ENCODE peak calls at places on chromosome 11, in seven cellular contexts. A, Q, K, M, U, V and B are unnamed samples.

GRCh38 chr11:102932678-102933077 is 22.9 kb downstream of the MMP13 start:
- DNase-seq in U (no peak), Q (no peak), K (no peak), A (no peak), M (no peak), V (no peak), B (no peak)

GRCh38 chr11:106642331-106642730 is 375.9 kb downstream of the GUCY1A2 start:
- DNase-seq in U (no peak), K (no peak), V (no peak), Q (no peak), A (no peak), M (no peak), B (no peak)

GRCh38 chr11:9868641-9869040 is 204.8 kb downstream of the SWAP70 start:
- DNase-seq in U (no peak), V (no peak), K (no peak), A (no peak), Q (no peak), M (peak; percentile 13), B (no peak)

GRCh38 chr11:67645521-67646457 is 4.7 kb downstream of the ACY3 start:
- DNase-seq in U (no peak), K (no peak), A (no peak), M (no peak), V (no peak), Q (peak; percentile 29), B (peak; percentile 27)

GRCh38 chr11:2912498-2912897 is 16.7 kb downstream of the PHLDA2 start:
- DNase-seq in U (peak; percentile 87), V (peak; percentile 69), M (peak; percentile 67), Q (no peak), K (no peak), A (no peak), B (no peak)

GRCh38 chr11:104654414-104654813 is 243.8 kb downstream of the CASP12 start:
- DNase-seq in U (no peak), A (no peak), K (no peak), Q (no peak), M (no peak), V (no peak), B (no peak)

GRCh38 chr11:36056160-36056751 is 112.4 kb downstream of the LDLRAD3 start:
- DNase-seq in V (no peak), A (no peak), M (peak; percentile 55), K (no peak), U (peak; percentile 65), Q (no peak), B (no peak)

GRCh38 chr11:19853901-19854300 is 141.3 kb downstream of the NAV2 start:
- DNase-seq in M (no peak), K (no peak), V (no peak), A (no peak), Q (no peak), U (no peak), B (no peak)

GRCh38 chr11:117064275-117064674 is 34.0 kb downstream of the SIK3 start:
- DNase-seq in K (no peak), Q (no peak), V (no peak), M (no peak), A (no peak), U (no peak), B (no peak)

GRCh38 chr11:17572791-17573460 is 25.9 kb downstream of the OTOG start:
- DNase-seq in Q (no peak), K (no peak), M (no peak), A (no peak), V (no peak), U (no peak), B (no peak)

GRCh38 chr11:132523929-132524328 is 1008.4 kb downstream of the OPCML start:
- DNase-seq in A (no peak), Q (no peak), K (no peak), M (no peak), V (no peak), U (no peak), B (no peak)

GRCh38 chr11:60880189-60880588 is 12.8 kb downstream of the ZP1 start:
- DNase-seq in A (no peak), M (no peak), Q (no peak), V (no peak), K (no peak), U (no peak), B (no peak)

GRCh38 chr11:76791861-76792260 is 8.7 kb downstream of the TSKU start:
- DNase-seq in K (no peak), Q (no peak), V (peak; percentile 35), A (no peak), M (no peak), U (no peak), B (no peak)

GRCh38 chr11:130782361-130783221 is 133.7 kb downstream of the SNX19 start:
- DNase-seq in K (no peak), Q (no peak), M (no peak), U (no peak), V (no peak), A (no peak), B (no peak)

GRCh38 chr11:120283124-120283523 is 42.0 kb upstream of the TLCD5 start:
- DNase-seq in U (no peak), K (no peak), V (no peak), M (no peak), A (no peak), Q (no peak), B (no peak)

GRCh38 chr11:48019230-48019584 is 38.8 kb downstream of the PTPRJ start:
- DNase-seq in V (no peak), U (no peak), M (peak; percentile 25), A (no peak), K (no peak), Q (no peak), B (no peak)

GRCh38 chr11:128595221-128595620 is 7.9 kb upstream of the ETS1 start:
- DNase-seq in A (no peak), Q (no peak), U (no peak), M (no peak), V (no peak), K (no peak), B (no peak)

GRCh38 chr11:80466570-80466969 is 1025.7 kb upstream of the TENM4 start:
- DNase-seq in Q (no peak), M (no peak), U (no peak), A (no peak), V (no peak), K (no peak), B (no peak)

GRCh38 chr11:35276396-35276795 is 137.4 kb downstream of the CD44 start:
- DNase-seq in U (no peak), Q (no peak), K (no peak), V (no peak), A (no peak), M (no peak), B (no peak)

GRCh38 chr11:57566035-57566504 is 1.4 kb downstream of the UBE2L6 start:
- DNase-seq in K (peak; percentile 68), Q (peak; percentile 37), U (peak; percentile 30), V (peak; percentile 46), M (no peak), A (no peak), B (no peak)

GRCh38 chr11:133913761-133914160 is 43.0 kb downstream of the IGSF9B start:
- DNase-seq in A (no peak), V (no peak), Q (no peak), U (no peak), M (no peak), K (no peak), B (no peak)

GRCh38 chr11:7450836-7451235 is 34.5 kb upstream of the OLFML1 start:
- DNase-seq in A (no peak), U (no peak), V (no peak), Q (no peak), M (no peak), K (no peak), B (no peak)

GRCh38 chr11:74696932-74697687 is 34.1 kb downstream of the CHRDL2 start:
- DNase-seq in V (peak; percentile 26), K (no peak), Q (no peak), M (no peak), A (no peak), U (peak; percentile 29), B (no peak)

GRCh38 chr11:63022422-63022821 is 6.8 kb upstream of the SLC22A8 start:
- DNase-seq in M (no peak), K (no peak), U (peak; percentile 12), A (no peak), Q (no peak), V (no peak), B (no peak)

GRCh38 chr11:15199693-15200092 is 85.0 kb downstream of the INSC start:
- DNase-seq in U (no peak), K (no peak), Q (no peak), V (no peak), M (no peak), A (no peak), B (no peak)

GRCh38 chr11:13335319-13335718 is 57.7 kb downstream of the BMAL1 start:
- DNase-seq in Q (peak; percentile 35), V (peak; percentile 49), A (no peak), U (peak; percentile 69), M (peak; percentile 69), K (no peak), B (no peak)

GRCh38 chr11:71432761-71433647 is 15.2 kb downstream of the DHCR7 start:
- DNase-seq in K (no peak), M (no peak), V (no peak), Q (no peak), A (no peak), U (no peak), B (no peak)
- TF ChIP-seq TAF1 in K (no peak), M (no peak), V (no peak), Q (no peak), A (no peak), U (no peak), B (no peak)

GRCh38 chr11:42243370-42243769 is 783.9 kb upstream of the LRRC4C start:
- DNase-seq in K (no peak), V (no peak), U (no peak), M (no peak), Q (no peak), A (no peak), B (no peak)
- TF ChIP-seq TAF1 in K (no peak), V (no peak), U (no peak), M (no peak), Q (no peak), A (no peak), B (no peak)

GRCh38 chr11:109956124-109956793 is 136.9 kb upstream of the ZC3H12C start:
- DNase-seq in K (peak; percentile 61), Q (no peak), U (no peak), A (no peak), V (no peak), M (no peak), B (no peak)
- TF ChIP-seq TAF1 in K (peak; percentile 35), Q (no peak), U (no peak), A (no peak), V (no peak), M (no peak), B (no peak)

DNA sequence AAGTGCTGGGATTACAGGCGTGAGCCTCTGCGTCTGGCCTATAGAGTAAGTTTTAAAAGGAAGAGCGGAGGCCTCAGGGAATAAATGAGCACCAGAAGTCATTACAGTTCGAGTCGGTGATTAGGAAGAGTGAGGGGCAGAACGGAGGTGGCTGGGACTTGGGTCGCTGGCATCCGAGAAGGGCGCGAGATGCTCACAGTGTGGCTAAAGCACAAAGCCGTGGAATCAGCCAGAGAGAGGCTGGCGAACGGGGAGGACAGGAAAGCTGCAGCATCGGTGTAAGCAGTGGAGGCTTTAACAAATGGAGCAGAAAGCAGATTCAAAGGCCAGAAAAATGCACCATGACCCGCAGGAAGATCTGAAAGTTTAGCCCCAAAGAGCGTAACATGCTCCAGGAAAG is 2.7 kb upstream of the KRTAP5-4 start:
- DNase-seq in V (no peak), Q (no peak), M (no peak), A (no peak), K (no peak), U (no peak), B (no peak)
- TF ChIP-seq TAF1 in V (no peak), Q (no peak), M (no peak), A (no peak), K (no peak), U (no peak), B (no peak)